ENCODE peak calls at places on chromosomes 12 and 14, in four cellular contexts. One of them, this sample, is unnamed.

GRCh38 chr14:39548358-39548757 is 116.1 kb upstream of the FBXO33 start:
- DNase-seq in transverse colon: no peak
- DNase-seq in A549: no peak
- DNase-seq in ovary: no peak
- DNase-seq in this sample: no peak

GRCh38 chr14:100664841-100665425 is 61.8 kb upstream of the DLK1 start:
- DNase-seq in transverse colon: no peak
- DNase-seq in A549: no peak
- DNase-seq in ovary: peak
- DNase-seq in this sample: no peak

GRCh38 chr12:21169878-21170472 is 39.0 kb downstream of the SLCO1B1 start:
- DNase-seq in A549: peak
- DNase-seq in ovary: no peak
- DNase-seq in transverse colon: peak
- DNase-seq in this sample: no peak

GRCh38 chr14:60634153-60634552 is 15.1 kb downstream of the SIX1 start:
- DNase-seq in ovary: no peak
- DNase-seq in transverse colon: no peak
- DNase-seq in A549: no peak
- DNase-seq in this sample: no peak

GRCh38 chr12:104929926-104930325 is 28.2 kb downstream of the SLC41A2 start:
- DNase-seq in A549: no peak
- DNase-seq in transverse colon: no peak
- DNase-seq in ovary: no peak
- DNase-seq in this sample: no peak

GRCh38 chr14:64510825-64511679 is 6.5 kb downstream of the ZBTB1 start:
- DNase-seq in ovary: peak
- DNase-seq in A549: peak
- DNase-seq in transverse colon: peak
- DNase-seq in this sample: peak

GRCh38 chr12:50059440-50060119 is 2.2 kb downstream of the ASIC1 start:
- DNase-seq in ovary: no peak
- DNase-seq in A549: no peak
- DNase-seq in transverse colon: no peak
- DNase-seq in this sample: no peak

GRCh38 chr12:11886339-11886738 is 184.4 kb upstream of the BCL2L14 start:
- DNase-seq in A549: no peak
- DNase-seq in ovary: no peak
- DNase-seq in transverse colon: no peak
- DNase-seq in this sample: no peak

GRCh38 chr12:63845726-63846125 is 1.2 kb downstream of the SRGAP1 start:
- DNase-seq in A549: peak
- DNase-seq in ovary: no peak
- DNase-seq in transverse colon: peak
- DNase-seq in this sample: no peak

GRCh38 chr14:54593860-54594259 is 26.9 kb downstream of the SAMD4A start:
- DNase-seq in A549: no peak
- DNase-seq in transverse colon: no peak
- DNase-seq in ovary: no peak
- DNase-seq in this sample: no peak

GRCh38 chr14:101111620-101112290 is 208.2 kb upstream of the RTL1 start:
- DNase-seq in A549: no peak
- DNase-seq in transverse colon: no peak
- DNase-seq in ovary: no peak
- DNase-seq in this sample: peak

GRCh38 chr12:40010899-40011774 is 94.7 kb downstream of the SLC2A13 start:
- DNase-seq in A549: peak
- DNase-seq in transverse colon: peak
- DNase-seq in ovary: no peak
- DNase-seq in this sample: no peak

GRCh38 chr12:130419116-130419515 is 81.4 kb downstream of the PIWIL1 start:
- DNase-seq in ovary: no peak
- DNase-seq in A549: no peak
- DNase-seq in transverse colon: no peak
- DNase-seq in this sample: no peak

GRCh38 chr14:64195194-64195593 is 99.0 kb downstream of the ESR2 start:
- DNase-seq in transverse colon: no peak
- DNase-seq in A549: no peak
- DNase-seq in ovary: no peak
- DNase-seq in this sample: no peak

GRCh38 chr12:69886715-69887114 is 61.7 kb downstream of the MYRFL start:
- DNase-seq in A549: no peak
- DNase-seq in transverse colon: no peak
- DNase-seq in ovary: no peak
- DNase-seq in this sample: no peak

GRCh38 chr14:105075364-105076295 is 10.4 kb upstream of the GPR132 start:
- DNase-seq in transverse colon: peak
- DNase-seq in ovary: no peak
- DNase-seq in A549: no peak
- DNase-seq in this sample: peak

GRCh38 chr12:46388427-46388992 is 15.9 kb upstream of the SLC38A2 start:
- DNase-seq in ovary: no peak
- DNase-seq in A549: no peak
- DNase-seq in transverse colon: no peak
- DNase-seq in this sample: no peak

GRCh38 chr12:85350356-85350755 is 70.3 kb downstream of the ALX1 start:
- DNase-seq in transverse colon: no peak
- DNase-seq in ovary: no peak
- DNase-seq in A549: no peak
- DNase-seq in this sample: no peak

GRCh38 chr14:67816326-67817009 is at the start of gene ZFYVE26:
- DNase-seq in ovary: peak
- DNase-seq in transverse colon: peak
- DNase-seq in A549: peak
- DNase-seq in this sample: peak

GRCh38 chr12:52789637-52790426 is 6.1 kb downstream of the KRT3 start:
- DNase-seq in transverse colon: peak
- DNase-seq in ovary: no peak
- DNase-seq in A549: no peak
- DNase-seq in this sample: no peak

GRCh38 chr14:52397844-52398243 is 83.7 kb downstream of the PTGER2 start:
- DNase-seq in A549: no peak
- DNase-seq in ovary: no peak
- DNase-seq in transverse colon: no peak
- DNase-seq in this sample: no peak
- TF ChIP-seq EP300 in A549: no peak
- TF ChIP-seq EP300 in ovary: no peak
- TF ChIP-seq EP300 in transverse colon: no peak
- TF ChIP-seq EP300 in this sample: no peak

GRCh38 chr12:27852742-27853141 is 72.7 kb upstream of the MANSC4 start:
- DNase-seq in ovary: no peak
- DNase-seq in A549: no peak
- DNase-seq in transverse colon: no peak
- DNase-seq in this sample: no peak
- TF ChIP-seq EP300 in ovary: no peak
- TF ChIP-seq EP300 in A549: no peak
- TF ChIP-seq EP300 in transverse colon: no peak
- TF ChIP-seq EP300 in this sample: no peak

GRCh38 chr14:62532186-62532585 is 513.1 kb downstream of the KCNH5 start:
- DNase-seq in transverse colon: no peak
- DNase-seq in A549: no peak
- DNase-seq in ovary: no peak
- DNase-seq in this sample: no peak
- TF ChIP-seq EP300 in transverse colon: no peak
- TF ChIP-seq EP300 in A549: no peak
- TF ChIP-seq EP300 in ovary: no peak
- TF ChIP-seq EP300 in this sample: no peak

GRCh38 chr12:115569694-115570093 is 707.8 kb downstream of the MED13L start:
- DNase-seq in A549: peak
- DNase-seq in ovary: no peak
- DNase-seq in transverse colon: no peak
- DNase-seq in this sample: no peak

GRCh38 chr12:115572440-115572839 is 705.1 kb downstream of the MED13L start:
- DNase-seq in A549: no peak
- DNase-seq in ovary: no peak
- DNase-seq in transverse colon: no peak
- DNase-seq in this sample: no peak

GRCh38 chr12:115571027-115571426 is 706.5 kb downstream of the MED13L start:
- DNase-seq in transverse colon: no peak
- DNase-seq in A549: no peak
- DNase-seq in ovary: no peak
- DNase-seq in this sample: no peak

GRCh38 chr12:115571446-115571845 is 706.0 kb downstream of the MED13L start:
- DNase-seq in transverse colon: no peak
- DNase-seq in A549: no peak
- DNase-seq in ovary: no peak
- DNase-seq in this sample: no peak

GRCh38 chr12:115570271-115570777 is 707.2 kb downstream of the MED13L start:
- DNase-seq in ovary: no peak
- DNase-seq in transverse colon: no peak
- DNase-seq in A549: peak
- DNase-seq in this sample: no peak
- TF ChIP-seq EP300 in ovary: no peak
- TF ChIP-seq EP300 in transverse colon: no peak
- TF ChIP-seq EP300 in A549: no peak
- TF ChIP-seq EP300 in this sample: no peak

GRCh38 chr14:65564370-65564769 is 151.8 kb downstream of the FUT8 start:
- DNase-seq in ovary: no peak
- DNase-seq in A549: no peak
- DNase-seq in transverse colon: no peak
- DNase-seq in this sample: no peak

GRCh38 chr14:65558363-65558762 is 145.8 kb downstream of the FUT8 start:
- DNase-seq in ovary: no peak
- DNase-seq in A549: no peak
- DNase-seq in transverse colon: no peak
- DNase-seq in this sample: no peak

GRCh38 chr14:65565948-65566347 is 153.4 kb downstream of the FUT8 start:
- DNase-seq in transverse colon: no peak
- DNase-seq in A549: peak
- DNase-seq in ovary: no peak
- DNase-seq in this sample: no peak

GRCh38 chr14:65555358-65555757 is 142.8 kb downstream of the FUT8 start:
- DNase-seq in A549: no peak
- DNase-seq in transverse colon: no peak
- DNase-seq in ovary: no peak
- DNase-seq in this sample: no peak

DNA sequence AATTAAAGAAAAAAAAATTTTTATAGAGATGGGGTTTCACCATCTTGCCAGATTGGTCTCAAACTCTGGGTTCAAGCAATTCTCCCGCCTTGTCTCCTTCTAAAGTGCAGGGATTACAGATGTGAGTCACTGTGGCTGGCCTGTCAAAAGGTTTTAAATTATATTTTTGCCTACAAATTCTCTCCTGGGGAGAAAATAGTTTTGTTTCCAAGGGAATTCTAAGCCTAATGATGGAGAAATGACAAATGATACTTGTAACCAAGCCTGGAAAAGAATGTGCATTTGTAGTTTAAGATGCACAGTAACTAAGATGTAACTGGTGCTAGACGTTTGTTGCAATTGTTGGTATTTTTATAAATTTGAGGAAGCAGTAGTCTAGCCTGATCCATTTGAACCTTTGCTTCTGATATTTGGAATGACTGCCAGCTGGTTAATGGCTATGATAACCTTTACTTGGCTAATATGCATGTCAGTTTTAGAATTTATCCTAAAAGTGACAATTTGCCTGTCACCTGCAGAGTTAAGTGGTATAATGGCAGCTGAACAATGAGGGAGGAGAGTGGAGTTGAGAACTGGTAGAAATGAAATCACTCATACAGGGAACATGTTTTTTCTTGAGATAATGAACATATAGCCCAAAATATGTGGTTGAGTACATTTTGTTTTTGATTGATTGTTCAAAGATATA is 148.0 kb downstream of the FUT8 start:
- DNase-seq in transverse colon: no peak
- DNase-seq in A549: no peak
- DNase-seq in ovary: no peak
- DNase-seq in this sample: no peak
- TF ChIP-seq EP300 in transverse colon: no peak
- TF ChIP-seq EP300 in A549: no peak
- TF ChIP-seq EP300 in ovary: no peak
- TF ChIP-seq EP300 in this sample: no peak

GRCh38 chr14:97106609-97107008 is 309.4 kb downstream of the VRK1 start:
- DNase-seq in transverse colon: no peak
- DNase-seq in A549: no peak
- DNase-seq in ovary: no peak
- DNase-seq in this sample: no peak

GRCh38 chr14:97107070-97107469 is 309.9 kb downstream of the VRK1 start:
- DNase-seq in A549: peak
- DNase-seq in ovary: no peak
- DNase-seq in transverse colon: no peak
- DNase-seq in this sample: no peak

GRCh38 chr14:97107760-97108159 is 310.6 kb downstream of the VRK1 start:
- DNase-seq in ovary: no peak
- DNase-seq in A549: no peak
- DNase-seq in transverse colon: no peak
- DNase-seq in this sample: no peak

GRCh38 chr14:97104029-97104428 is 306.8 kb downstream of the VRK1 start:
- DNase-seq in A549: no peak
- DNase-seq in ovary: no peak
- DNase-seq in transverse colon: no peak
- DNase-seq in this sample: no peak

GRCh38 chr14:97106166-97106565 is 309.0 kb downstream of the VRK1 start:
- DNase-seq in transverse colon: no peak
- DNase-seq in ovary: no peak
- DNase-seq in A549: no peak
- DNase-seq in this sample: no peak
- TF ChIP-seq EP300 in transverse colon: no peak
- TF ChIP-seq EP300 in ovary: no peak
- TF ChIP-seq EP300 in A549: no peak
- TF ChIP-seq EP300 in this sample: no peak

This sample was measured in suprapubic skin.